ENCODE peak calls at places on chromosome 4, in six cellular contexts. One of them, this sample, is unnamed.

GRCh38 chr4:111991797-111992196 is 153.5 kb upstream of the FAM241A start:
- DNase-seq in uterus: no peak
- DNase-seq in choroid plexus epithelial cell: peak; percentile 76
- DNase-seq in foreskin fibroblast: peak; percentile 82
- DNase-seq in lower lobe of right lung: no peak
- DNase-seq in SK-N-SH: no peak
- DNase-seq in this sample: peak; percentile 69

GRCh38 chr4:87058272-87059073 is 123.7 kb downstream of the AFF1 start:
- DNase-seq in uterus: no peak
- DNase-seq in choroid plexus epithelial cell: peak; percentile 50
- DNase-seq in foreskin fibroblast: no peak
- DNase-seq in lower lobe of right lung: peak; percentile 59
- DNase-seq in SK-N-SH: no peak
- DNase-seq in this sample: no peak

GRCh38 chr4:69718376-69719293 is 41.8 kb downstream of the SULT1B1 start:
- DNase-seq in uterus: no peak
- DNase-seq in choroid plexus epithelial cell: peak; percentile 64
- DNase-seq in foreskin fibroblast: no peak
- DNase-seq in lower lobe of right lung: no peak
- DNase-seq in SK-N-SH: no peak
- DNase-seq in this sample: no peak

GRCh38 chr4:134089885-134090284 is 111.7 kb downstream of the PABPC4L start:
- DNase-seq in uterus: no peak
- DNase-seq in choroid plexus epithelial cell: no peak
- DNase-seq in foreskin fibroblast: no peak
- DNase-seq in lower lobe of right lung: no peak
- DNase-seq in SK-N-SH: no peak
- DNase-seq in this sample: no peak

GRCh38 chr4:80568891-80569290 is 233.4 kb downstream of the CFAP299 start:
- DNase-seq in uterus: no peak
- DNase-seq in choroid plexus epithelial cell: no peak
- DNase-seq in foreskin fibroblast: no peak
- DNase-seq in lower lobe of right lung: no peak
- DNase-seq in SK-N-SH: no peak
- DNase-seq in this sample: no peak

GRCh38 chr4:110793381-110793801 is 170.5 kb upstream of the PITX2 start:
- DNase-seq in uterus: no peak
- DNase-seq in choroid plexus epithelial cell: no peak
- DNase-seq in foreskin fibroblast: peak; percentile 44
- DNase-seq in lower lobe of right lung: no peak
- DNase-seq in SK-N-SH: no peak
- DNase-seq in this sample: no peak

GRCh38 chr4:187569871-187570270 is 425.7 kb upstream of the ZFP42 start:
- DNase-seq in uterus: no peak
- DNase-seq in choroid plexus epithelial cell: no peak
- DNase-seq in foreskin fibroblast: no peak
- DNase-seq in lower lobe of right lung: no peak
- DNase-seq in SK-N-SH: no peak
- DNase-seq in this sample: no peak

GRCh38 chr4:169103966-169104412 is 93.9 kb upstream of the CBR4 start:
- DNase-seq in uterus: no peak
- DNase-seq in choroid plexus epithelial cell: peak; percentile 31
- DNase-seq in foreskin fibroblast: no peak
- DNase-seq in lower lobe of right lung: no peak
- DNase-seq in SK-N-SH: peak; percentile 65
- DNase-seq in this sample: no peak

GRCh38 chr4:22515145-22515887 is 550 bp downstream of the ADGRA3 start:
- DNase-seq in uterus: peak; percentile 66
- DNase-seq in choroid plexus epithelial cell: peak; percentile 72
- DNase-seq in foreskin fibroblast: peak; percentile 66
- DNase-seq in lower lobe of right lung: peak; percentile 70
- DNase-seq in SK-N-SH: peak; percentile 86
- DNase-seq in this sample: peak; percentile 54

GRCh38 chr4:48490012-48490679 is at the start of gene ZAR1:
- DNase-seq in uterus: no peak
- DNase-seq in choroid plexus epithelial cell: no peak
- DNase-seq in foreskin fibroblast: no peak
- DNase-seq in lower lobe of right lung: peak; percentile 45
- DNase-seq in SK-N-SH: no peak
- DNase-seq in this sample: no peak

GRCh38 chr4:30882995-30883675 is 163.0 kb downstream of the PCDH7 start:
- DNase-seq in uterus: no peak
- DNase-seq in choroid plexus epithelial cell: no peak
- DNase-seq in foreskin fibroblast: no peak
- DNase-seq in lower lobe of right lung: no peak
- DNase-seq in SK-N-SH: no peak
- DNase-seq in this sample: no peak

GRCh38 chr4:56570041-56570440 is 64.5 kb downstream of the ARL9 start:
- DNase-seq in uterus: no peak
- DNase-seq in choroid plexus epithelial cell: peak; percentile 75
- DNase-seq in foreskin fibroblast: no peak
- DNase-seq in lower lobe of right lung: no peak
- DNase-seq in SK-N-SH: no peak
- DNase-seq in this sample: no peak

GRCh38 chr4:73098713-73099112 is 29.2 kb upstream of the COX18 start:
- DNase-seq in uterus: no peak
- DNase-seq in choroid plexus epithelial cell: no peak
- DNase-seq in foreskin fibroblast: no peak
- DNase-seq in lower lobe of right lung: no peak
- DNase-seq in SK-N-SH: no peak
- DNase-seq in this sample: no peak

GRCh38 chr4:20463176-20463430 is 211.4 kb downstream of the SLIT2 start:
- DNase-seq in uterus: no peak
- DNase-seq in choroid plexus epithelial cell: no peak
- DNase-seq in foreskin fibroblast: no peak
- DNase-seq in lower lobe of right lung: no peak
- DNase-seq in SK-N-SH: no peak
- DNase-seq in this sample: no peak

GRCh38 chr4:87150498-87151261 is 69.7 kb downstream of the KLHL8 start:
- DNase-seq in uterus: no peak
- DNase-seq in choroid plexus epithelial cell: peak; percentile 85
- DNase-seq in foreskin fibroblast: peak; percentile 58
- DNase-seq in lower lobe of right lung: no peak
- DNase-seq in SK-N-SH: peak; percentile 57
- DNase-seq in this sample: peak; percentile 70

GRCh38 chr4:144423930-144424329 is 222.0 kb upstream of the HHIP start:
- DNase-seq in uterus: no peak
- DNase-seq in choroid plexus epithelial cell: no peak
- DNase-seq in foreskin fibroblast: no peak
- DNase-seq in lower lobe of right lung: no peak
- DNase-seq in SK-N-SH: no peak
- DNase-seq in this sample: no peak

GRCh38 chr4:60913026-60913425 is 287.1 kb upstream of the ADGRL3 start:
- DNase-seq in uterus: no peak
- DNase-seq in choroid plexus epithelial cell: no peak
- DNase-seq in foreskin fibroblast: no peak
- DNase-seq in lower lobe of right lung: no peak
- DNase-seq in SK-N-SH: no peak
- DNase-seq in this sample: no peak

GRCh38 chr4:1592179-1593037 is 91.7 kb downstream of the FAM53A start:
- DNase-seq in uterus: no peak
- DNase-seq in choroid plexus epithelial cell: no peak
- DNase-seq in foreskin fibroblast: no peak
- DNase-seq in lower lobe of right lung: peak; percentile 27
- DNase-seq in SK-N-SH: no peak
- DNase-seq in this sample: no peak

GRCh38 chr4:146165840-146166239 is 9.7 kb upstream of the LSM6 start:
- DNase-seq in uterus: no peak
- DNase-seq in choroid plexus epithelial cell: peak; percentile 83
- DNase-seq in foreskin fibroblast: peak; percentile 58
- DNase-seq in lower lobe of right lung: no peak
- DNase-seq in SK-N-SH: no peak
- DNase-seq in this sample: no peak

GRCh38 chr4:114078636-114079035 is 99.2 kb upstream of the ARSJ start:
- DNase-seq in uterus: no peak
- DNase-seq in choroid plexus epithelial cell: no peak
- DNase-seq in foreskin fibroblast: peak; percentile 50
- DNase-seq in lower lobe of right lung: no peak
- DNase-seq in SK-N-SH: no peak
- DNase-seq in this sample: no peak

GRCh38 chr4:174120446-174121142 is 162.9 kb downstream of the FBXO8 start:
- DNase-seq in uterus: peak; percentile 61
- DNase-seq in choroid plexus epithelial cell: peak; percentile 83
- DNase-seq in foreskin fibroblast: peak; percentile 76
- DNase-seq in lower lobe of right lung: no peak
- DNase-seq in SK-N-SH: peak; percentile 69
- DNase-seq in this sample: peak; percentile 46

DNA sequence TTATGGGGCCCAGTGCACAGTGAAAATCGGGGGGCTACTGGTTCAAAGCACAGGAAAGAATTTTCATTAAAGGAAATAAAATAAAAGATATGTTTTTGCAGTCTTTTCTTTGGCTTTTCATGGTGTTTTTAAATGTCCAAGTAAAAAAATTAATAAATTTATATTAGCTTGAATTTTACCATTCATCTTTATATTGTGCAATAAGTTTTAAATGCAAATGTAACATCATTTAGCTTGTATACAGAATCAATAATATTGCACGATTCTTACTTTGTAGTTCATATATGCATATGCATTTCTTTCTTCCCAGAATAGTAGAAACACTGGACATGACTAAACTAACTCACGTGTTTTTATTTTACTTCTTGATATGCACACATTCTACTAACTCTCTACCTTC is 31.0 kb downstream of the AREG start:
- DNase-seq in uterus: no peak
- DNase-seq in choroid plexus epithelial cell: no peak
- DNase-seq in foreskin fibroblast: no peak
- DNase-seq in lower lobe of right lung: no peak
- DNase-seq in SK-N-SH: no peak
- DNase-seq in this sample: no peak
- TF ChIP-seq CTCF in uterus: no peak
- TF ChIP-seq CTCF in choroid plexus epithelial cell: no peak
- TF ChIP-seq CTCF in foreskin fibroblast: no peak
- TF ChIP-seq CTCF in lower lobe of right lung: no peak
- TF ChIP-seq CTCF in SK-N-SH: no peak
- TF ChIP-seq CTCF in this sample: no peak

GRCh38 chr4:26406346-26406975 is 83.8 kb downstream of the CCKAR start:
- DNase-seq in uterus: no peak
- DNase-seq in choroid plexus epithelial cell: no peak
- DNase-seq in foreskin fibroblast: peak; percentile 16
- DNase-seq in lower lobe of right lung: no peak
- DNase-seq in SK-N-SH: no peak
- DNase-seq in this sample: no peak
- H3K4me3 ChIP-seq in uterus: no peak overlapping the region
- H3K4me3 ChIP-seq in choroid plexus epithelial cell: no peak overlapping the region
- H3K4me3 ChIP-seq in foreskin fibroblast: no peak overlapping the region
- H3K4me3 ChIP-seq in lower lobe of right lung: no peak overlapping the region
- H3K4me3 ChIP-seq in SK-N-SH: no peak overlapping the region
- H3K4me3 ChIP-seq in this sample: no peak overlapping the region

GRCh38 chr4:140805293-140805692 is 49.1 kb upstream of the TBC1D9 start:
- DNase-seq in uterus: no peak
- DNase-seq in choroid plexus epithelial cell: no peak
- DNase-seq in foreskin fibroblast: no peak
- DNase-seq in lower lobe of right lung: no peak
- DNase-seq in SK-N-SH: no peak
- DNase-seq in this sample: no peak

GRCh38 chr4:140806175-140806574 is 50.0 kb upstream of the TBC1D9 start:
- DNase-seq in uterus: no peak
- DNase-seq in choroid plexus epithelial cell: no peak
- DNase-seq in foreskin fibroblast: no peak
- DNase-seq in lower lobe of right lung: no peak
- DNase-seq in SK-N-SH: no peak
- DNase-seq in this sample: no peak

GRCh38 chr4:140811429-140811828 is 55.2 kb upstream of the TBC1D9 start:
- DNase-seq in uterus: no peak
- DNase-seq in choroid plexus epithelial cell: no peak
- DNase-seq in foreskin fibroblast: no peak
- DNase-seq in lower lobe of right lung: no peak
- DNase-seq in SK-N-SH: no peak
- DNase-seq in this sample: no peak

GRCh38 chr4:140809671-140810070 is 53.5 kb upstream of the TBC1D9 start:
- DNase-seq in uterus: no peak
- DNase-seq in choroid plexus epithelial cell: no peak
- DNase-seq in foreskin fibroblast: no peak
- DNase-seq in lower lobe of right lung: no peak
- DNase-seq in SK-N-SH: no peak
- DNase-seq in this sample: no peak

GRCh38 chr4:140807491-140808257 is 51.5 kb upstream of the TBC1D9 start:
- DNase-seq in uterus: no peak
- DNase-seq in choroid plexus epithelial cell: peak; percentile 82
- DNase-seq in foreskin fibroblast: peak; percentile 3
- DNase-seq in lower lobe of right lung: no peak
- DNase-seq in SK-N-SH: no peak
- DNase-seq in this sample: peak; percentile 43
- TF ChIP-seq CTCF in uterus: no peak
- TF ChIP-seq CTCF in choroid plexus epithelial cell: peak; percentile 18
- TF ChIP-seq CTCF in foreskin fibroblast: no peak
- TF ChIP-seq CTCF in lower lobe of right lung: no peak
- TF ChIP-seq CTCF in SK-N-SH: no peak
- TF ChIP-seq CTCF in this sample: no peak

GRCh38 chr4:153438916-153439756 is 27.0 kb upstream of the TMEM131L start:
- DNase-seq in uterus: no peak
- DNase-seq in choroid plexus epithelial cell: no peak
- DNase-seq in foreskin fibroblast: no peak
- DNase-seq in lower lobe of right lung: no peak
- DNase-seq in SK-N-SH: no peak
- DNase-seq in this sample: no peak

GRCh38 chr4:153434190-153434589 is 32.0 kb upstream of the TMEM131L start:
- DNase-seq in uterus: no peak
- DNase-seq in choroid plexus epithelial cell: no peak
- DNase-seq in foreskin fibroblast: no peak
- DNase-seq in lower lobe of right lung: no peak
- DNase-seq in SK-N-SH: no peak
- DNase-seq in this sample: no peak

GRCh38 chr4:153428816-153429592 is 37.2 kb upstream of the TMEM131L start:
- DNase-seq in uterus: no peak
- DNase-seq in choroid plexus epithelial cell: no peak
- DNase-seq in foreskin fibroblast: no peak
- DNase-seq in lower lobe of right lung: no peak
- DNase-seq in SK-N-SH: no peak
- DNase-seq in this sample: no peak

GRCh38 chr4:153432971-153433752 is 33.0 kb upstream of the TMEM131L start:
- DNase-seq in uterus: peak; percentile 49
- DNase-seq in choroid plexus epithelial cell: peak; percentile 95
- DNase-seq in foreskin fibroblast: peak; percentile 52
- DNase-seq in lower lobe of right lung: peak; percentile 62
- DNase-seq in SK-N-SH: no peak
- DNase-seq in this sample: no peak

DNA sequence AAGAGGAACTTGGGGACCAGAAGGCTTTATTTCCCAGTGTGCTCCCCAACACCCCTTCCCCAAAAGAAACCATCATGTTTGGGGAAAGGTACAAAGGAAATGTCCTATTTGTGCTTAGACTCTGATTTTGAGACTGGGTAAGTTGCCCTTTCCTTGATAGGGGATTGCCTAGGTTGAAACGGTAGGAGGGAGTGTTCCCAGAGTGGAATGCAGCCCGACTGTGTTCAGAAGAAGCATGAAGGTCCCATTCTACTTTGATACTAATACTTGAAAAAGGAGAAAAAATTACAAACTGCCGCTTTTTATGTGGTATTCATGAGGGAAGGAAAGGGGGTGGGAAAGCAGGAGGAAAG is 32.4 kb upstream of the TMEM131L start:
- DNase-seq in uterus: no peak
- DNase-seq in choroid plexus epithelial cell: no peak
- DNase-seq in foreskin fibroblast: no peak
- DNase-seq in lower lobe of right lung: no peak
- DNase-seq in SK-N-SH: no peak
- DNase-seq in this sample: no peak
- H3K4me3 ChIP-seq in uterus: no peak overlapping the region
- H3K4me3 ChIP-seq in choroid plexus epithelial cell: no peak overlapping the region
- H3K4me3 ChIP-seq in foreskin fibroblast: no peak overlapping the region
- H3K4me3 ChIP-seq in lower lobe of right lung: peak overlapping the region; percentile 28
- H3K4me3 ChIP-seq in SK-N-SH: no peak overlapping the region
- H3K4me3 ChIP-seq in this sample: no peak overlapping the region

This sample was measured in HFF-Myc.